ENCODE peak calls at places on chromosomes 1 and 21, in eight cellular contexts. S is posterior cingulate gyrus; L is hepatic stellate cell; Q is stimulated activated CD4-positive, alpha-beta T cell treated with anti-CD3 and anti-CD28 coated beads, Interleukin-12 subunit alpha, Interleukin-12 subunit beta, amount 100 ng/mL, for 4 hours; Z is foreskin keratinocyte; X is frontal cortex; J is spleen; T is ELF-1. R is an unnamed sample.

GRCh38 chr1:31605908-31606427 is 11.5 kb upstream of the HCRTR1 start:
- DNase-seq in L (no peak), X (no peak), Q (no peak), Z (no peak), S (no peak), J (no peak), T (no peak), R (no peak)

GRCh38 chr1:230798491-230798890 is 51.3 kb downstream of the CAPN9 start:
- DNase-seq in X (no peak), J (no peak), T (no peak), L (no peak), Q (no peak), Z (no peak), S (no peak), R (no peak)

GRCh38 chr1:169885207-169885606 is 8.5 kb downstream of the SCYL3 start:
- DNase-seq in J (no peak), T (no peak), X (no peak), S (no peak), L (no peak), Q (no peak), Z (no peak), R (no peak)

GRCh38 chr1:28830814-28831213 is 18.8 kb downstream of the OPRD1 start:
- DNase-seq in X (no peak), J (no peak), Z (no peak), Q (no peak), T (no peak), L (no peak), S (no peak), R (no peak)

GRCh38 chr1:78440381-78440793 is 50.4 kb upstream of the PTGFR start:
- DNase-seq in Q (no peak), S (no peak), T (no peak), J (no peak), X (no peak), L (no peak), Z (peak), R (peak)

GRCh38 chr1:227757781-227758180 is 22.5 kb downstream of the SNAP47 start:
- DNase-seq in T (no peak), X (no peak), Z (no peak), L (no peak), J (no peak), S (no peak), Q (no peak), R (no peak)

GRCh38 chr1:201779351-201779880 is 49.5 kb upstream of the IPO9 start:
- DNase-seq in T (peak), Q (no peak), Z (no peak), L (no peak), X (no peak), S (no peak), J (no peak), R (no peak)

GRCh38 chr21:34928637-34929036 is 120.5 kb downstream of the RUNX1 start:
- DNase-seq in X (no peak), Q (no peak), S (no peak), T (no peak), L (no peak), Z (no peak), J (no peak), R (no peak)

GRCh38 chr1:39973503-39974135 is 18.7 kb downstream of the MFSD2A start:
- DNase-seq in Z (no peak), Q (peak), T (peak), J (peak), S (peak), L (peak), X (peak), R (peak)

GRCh38 chr1:85438353-85438752 is 26.6 kb downstream of the DDAH1 start:
- DNase-seq in S (no peak), J (no peak), T (no peak), Q (no peak), Z (no peak), X (no peak), L (no peak), R (no peak)

GRCh38 chr21:37207441-37208009 is 59.6 kb downstream of the VPS26C start:
- DNase-seq in T (peak), S (no peak), Z (no peak), L (peak), Q (no peak), J (peak), X (peak), R (no peak)

GRCh38 chr1:151398691-151399065 is 695 bp upstream of the PSMB4 start:
- DNase-seq in L (no peak), T (no peak), X (no peak), J (no peak), Z (no peak), S (peak), Q (peak), R (no peak)

GRCh38 chr1:15279576-15280230 is 32.7 kb downstream of the FHAD1 start:
- DNase-seq in X (no peak), S (no peak), Q (no peak), Z (no peak), L (no peak), T (no peak), J (no peak), R (no peak)

GRCh38 chr1:8892026-8892425 is 13.5 kb upstream of the ENO1 start:
- DNase-seq in T (no peak), Z (no peak), J (no peak), S (no peak), X (no peak), Q (no peak), L (no peak), R (no peak)

GRCh38 chr1:8297245-8297644 is 20.7 kb upstream of the SLC45A1 start:
- DNase-seq in Q (no peak), S (no peak), J (no peak), T (no peak), L (no peak), Z (no peak), X (no peak), R (no peak)

GRCh38 chr1:53145051-53145600 is 2.7 kb upstream of the SLC1A7 start:
- DNase-seq in Z (no peak), T (no peak), S (no peak), Q (no peak), L (no peak), J (peak), X (no peak), R (no peak)

GRCh38 chr1:240732390-240732789 is 120.4 kb upstream of the GREM2 start:
- DNase-seq in Z (peak), T (no peak), S (no peak), L (peak), J (no peak), X (peak), Q (no peak), R (peak)

GRCh38 chr1:116820362-116820761 is 66.1 kb downstream of the CD2 start:
- DNase-seq in Z (peak), X (no peak), S (peak), Q (no peak), J (no peak), L (no peak), T (no peak), R (peak)

GRCh38 chr1:243325305-243325890 is 69.6 kb downstream of the SDCCAG8 start:
- DNase-seq in T (no peak), Q (no peak), Z (peak), S (no peak), X (peak), J (no peak), L (peak), R (peak)

GRCh38 chr1:22869325-22869724 is 103.3 kb downstream of the LACTBL1 start:
- DNase-seq in J (no peak), Q (no peak), X (no peak), T (no peak), Z (no peak), S (no peak), L (no peak), R (no peak)

GRCh38 chr1:46342084-46342656 is 1.6 kb downstream of the NSUN4 start:
- DNase-seq in L (peak), J (no peak), Z (no peak), T (peak), S (no peak), X (no peak), Q (no peak), R (no peak)

GRCh38 chr1:75614455-75615379 is 3.8 kb upstream of the SLC44A5 start:
- DNase-seq in Z (no peak), Q (peak), S (peak), L (peak), J (peak), X (peak), T (peak), R (no peak)

GRCh38 chr1:206933333-206933945 is 11.7 kb upstream of the FCMR start:
- DNase-seq in J (peak), Q (peak), T (peak), X (no peak), Z (no peak), L (peak), S (no peak), R (no peak)

GRCh38 chr1:18100493-18101063 is 7.0 kb upstream of the IGSF21 start:
- DNase-seq in T (peak), S (no peak), Z (peak), Q (peak), L (peak), J (no peak), X (peak), R (peak)

GRCh38 chr1:223706077-223706988 is 6.0 kb upstream of the CAPN2 start:
- DNase-seq in L (peak), T (no peak), J (no peak), S (no peak), Z (no peak), X (no peak), Q (no peak), R (no peak)

GRCh38 chr1:67479146-67479891 is 49.1 kb upstream of the SERBP1 start:
- DNase-seq in J (no peak), X (no peak), L (no peak), Q (no peak), Z (no peak), T (peak), S (no peak), R (no peak)

GRCh38 chr1:244761279-244761678 is 74.2 kb upstream of the COX20 start:
- DNase-seq in Q (no peak), J (no peak), S (no peak), L (no peak), X (no peak), Z (no peak), T (peak), R (no peak)

GRCh38 chr1:113963281-113963906 is 15.9 kb upstream of the OLFML3 start:
- DNase-seq in L (no peak), Q (no peak), S (no peak), X (no peak), J (no peak), Z (no peak), T (no peak), R (no peak)

GRCh38 chr1:14140800-14141526 is 441.0 kb downstream of the PRDM2 start:
- DNase-seq in Q (no peak), L (no peak), Z (no peak), S (peak), T (no peak), X (no peak), J (no peak), R (no peak)

GRCh38 chr1:207009945-207010344 is 22.6 kb downstream of the C1orf116 start:
- DNase-seq in J (no peak), Z (no peak), L (no peak), T (no peak), Q (no peak), S (no peak), X (no peak), R (no peak)

GRCh38 chr21:36699546-36700294 is 805 bp downstream of the SIM2 start:
- DNase-seq in Z (no peak), T (peak), L (no peak), S (no peak), J (no peak), X (peak), Q (no peak), R (no peak)

GRCh38 chr1:181971424-181971823 is 90.1 kb downstream of the ZNF648 start:
- DNase-seq in S (no peak), J (no peak), Q (no peak), T (no peak), Z (no peak), L (no peak), X (no peak), R (no peak)